ENCODE peak calls at places on chromosomes 7 and 10, in six cellular contexts. J is AG09319; F is activated CD4-positive, CD25-positive, alpha-beta regulatory T cell; P is ovary; Y is posterior cingulate gyrus; N is NCI-H524 treated with DMSO at 0.1 percent for 48 hours. T is an unnamed sample.

GRCh38 chr10:131178521-131178920 is 133.0 kb downstream of the TCERG1L start:
- DNase-seq in N (peak; percentile 4), J (no peak), F (no peak), P (no peak), Y (no peak), T (no peak)

GRCh38 chr7:22667562-22668239 is 59.3 kb upstream of the IL6 start:
- DNase-seq in Y (no peak), J (peak; percentile 64), P (no peak), F (no peak), N (no peak), T (no peak)

GRCh38 chr10:98556061-98556460 is 109.3 kb upstream of the HPS1 start:
- DNase-seq in F (no peak), J (no peak), Y (no peak), N (no peak), P (no peak), T (no peak)

GRCh38 chr7:34282271-34282670 is 375.7 kb upstream of the NPSR1 start:
- DNase-seq in J (no peak), Y (no peak), N (no peak), P (no peak), F (no peak), T (no peak)

GRCh38 chr7:25926009-25926408 is 226.0 kb upstream of the NFE2L3 start:
- DNase-seq in Y (no peak), F (no peak), N (no peak), J (no peak), P (no peak), T (no peak)

GRCh38 chr7:148914208-148914777 is 30.2 kb upstream of the EZH2 start:
- DNase-seq in F (no peak), Y (no peak), N (no peak), P (no peak), J (no peak), T (no peak)

GRCh38 chr10:118523775-118524174 is 71.7 kb downstream of the PRLHR start:
- DNase-seq in P (no peak), J (no peak), F (no peak), N (no peak), Y (no peak), T (no peak)

GRCh38 chr10:76270464-76270863 is 839.0 kb downstream of the LRMDA start:
- DNase-seq in Y (no peak), P (no peak), J (no peak), F (no peak), N (no peak), T (no peak)

GRCh38 chr7:81256991-81257390 is 338.1 kb upstream of the SEMA3C start:
- DNase-seq in P (no peak), Y (no peak), J (no peak), F (no peak), N (no peak), T (no peak)

GRCh38 chr7:137975223-137975622 is 26.7 kb downstream of the CREB3L2 start:
- DNase-seq in P (no peak), N (no peak), Y (peak; percentile 51), J (no peak), F (no peak), T (no peak)

GRCh38 chr10:30999084-30999712 is 32.5 kb downstream of the ZNF438 start:
- DNase-seq in N (no peak), Y (no peak), F (no peak), P (no peak), J (no peak), T (no peak)

GRCh38 chr7:80942261-80943041 is 23.6 kb upstream of the SEMA3C start:
- DNase-seq in N (no peak), F (no peak), Y (no peak), J (peak; percentile 86), P (peak; percentile 28), T (no peak)

GRCh38 chr7:112160771-112161150 is 45.4 kb downstream of the DOCK4 start:
- DNase-seq in Y (no peak), F (no peak), J (no peak), P (no peak), N (no peak), T (no peak)

GRCh38 chr7:69619619-69620018 is 21.3 kb downstream of the AUTS2 start:
- DNase-seq in Y (no peak), N (no peak), F (no peak), J (no peak), P (no peak), T (no peak)